ENCODE peak calls at places on chromosomes 3 and 15, in five cellular contexts. M, L, I, K and D are unnamed samples.

GRCh38 chr15:27743638-27744037 is 355.5 kb downstream of the OCA2 start:
- DNase-seq in I (no peak), L (no peak), K (no peak), M (no peak), D (no peak)

GRCh38 chr3:33915796-33916589 is 117.6 kb downstream of the PDCD6IP start:
- DNase-seq in M (peak), L (peak), I (no peak), K (peak), D (no peak)

GRCh38 chr3:123919353-123919752 is 35.2 kb upstream of the MYLK start:
- DNase-seq in L (no peak), M (no peak), I (no peak), K (no peak), D (no peak)

GRCh38 chr3:190058486-190059241 is 62.0 kb downstream of the P3H2 start:
- DNase-seq in M (no peak), K (no peak), L (no peak), I (no peak), D (no peak)

GRCh38 chr15:101167791-101168462 is 83.9 kb downstream of the CHSY1 start:
- DNase-seq in L (no peak), I (peak), K (peak), M (peak), D (no peak)

GRCh38 chr3:20405731-20406130 is 219.7 kb upstream of the SGO1 start:
- DNase-seq in L (no peak), K (no peak), M (no peak), I (no peak), D (no peak)

GRCh38 chr15:38300395-38300794 is 47.8 kb downstream of the SPRED1 start:
- DNase-seq in I (no peak), L (no peak), M (no peak), K (no peak), D (no peak)

GRCh38 chr15:27679203-27679602 is 419.9 kb downstream of the OCA2 start:
- DNase-seq in M (no peak), L (no peak), K (no peak), I (no peak), D (no peak)

GRCh38 chr3:197003461-197004385 is 25.9 kb downstream of the MELTF start:
- DNase-seq in M (peak), K (no peak), I (no peak), L (no peak), D (no peak)

GRCh38 chr3:131349454-131349853 is 32.1 kb upstream of the NUDT16 start:
- DNase-seq in I (no peak), M (no peak), K (no peak), L (no peak), D (no peak)

GRCh38 chr3:20141841-20142240 is 44.2 kb downstream of the SGO1 start:
- DNase-seq in L (no peak), K (no peak), M (no peak), I (no peak), D (no peak)

GRCh38 chr3:161586836-161587235 is 90.2 kb downstream of the OTOL1 start:
- DNase-seq in K (no peak), I (no peak), L (no peak), M (no peak), D (no peak)

GRCh38 chr3:190293621-190294020 is 28.6 kb downstream of the CLDN1 start:
- DNase-seq in L (no peak), M (no peak), I (no peak), K (peak), D (no peak)

GRCh38 chr15:100033140-100033857 is 300.1 kb upstream of the LYSMD4 start:
- DNase-seq in M (no peak), K (no peak), L (no peak), I (no peak), D (no peak)

GRCh38 chr3:94115482-94115881 is 52.6 kb downstream of the NSUN3 start:
- DNase-seq in L (no peak), K (no peak), M (peak), I (peak), D (no peak)

GRCh38 chr3:189392969-189393368 is 221.2 kb downstream of the TPRG1 start:
- DNase-seq in K (no peak), I (peak), L (no peak), M (no peak), D (no peak)

GRCh38 chr3:145898487-145898886 is 262.5 kb downstream of the PLOD2 start:
- DNase-seq in M (no peak), I (no peak), K (no peak), L (no peak), D (no peak)

GRCh38 chr3:89571298-89571697 is 463.9 kb downstream of the EPHA3 start:
- DNase-seq in M (no peak), I (no peak), L (no peak), K (no peak), D (no peak)

GRCh38 chr15:65576669-65577068 is 34.3 kb downstream of the INTS14 start:
- DNase-seq in L (no peak), I (no peak), K (no peak), M (no peak), D (no peak)

GRCh38 chr15:64110945-64111678 is 15.3 kb downstream of the SNX1 start:
- DNase-seq in I (no peak), M (no peak), L (no peak), K (no peak), D (no peak)

GRCh38 chr3:15291589-15292541 is 40.5 kb downstream of the SH3BP5 start:
- DNase-seq in L (no peak), I (no peak), M (no peak), K (no peak), D (peak)

GRCh38 chr15:30984542-30984941 is 6.9 kb downstream of the MTMR10 start:
- DNase-seq in L (no peak), K (no peak), I (no peak), M (no peak), D (no peak)

GRCh38 chr15:72796210-72796514 is 12.6 kb upstream of the ADPGK start:
- DNase-seq in M (peak), I (no peak), L (no peak), K (no peak), D (no peak)

GRCh38 chr3:70702132-70702531 is 389.7 kb upstream of the MDFIC2 start:
- DNase-seq in I (no peak), L (no peak), M (no peak), K (no peak), D (no peak)

GRCh38 chr3:120425877-120426276 is 24.9 kb downstream of the FSTL1 start:
- DNase-seq in K (no peak), I (no peak), M (no peak), L (no peak), D (no peak)
- H3K9ac ChIP-seq in K (no peak), I (no peak), M (no peak), L (no peak), D (no peak)

GRCh38 chr15:35827949-35828348 is 282.0 kb upstream of the DPH6 start:
- DNase-seq in K (no peak), I (no peak), L (no peak), M (no peak), D (no peak)
- TF ChIP-seq SRF in K (no peak), I (no peak), L (no peak), M (no peak), D (no peak)

GRCh38 chr3:111084911-111085310 is 13.3 kb downstream of the NECTIN3 start:
- DNase-seq in K (no peak), M (no peak), L (no peak), I (no peak), D (no peak)

DNA sequence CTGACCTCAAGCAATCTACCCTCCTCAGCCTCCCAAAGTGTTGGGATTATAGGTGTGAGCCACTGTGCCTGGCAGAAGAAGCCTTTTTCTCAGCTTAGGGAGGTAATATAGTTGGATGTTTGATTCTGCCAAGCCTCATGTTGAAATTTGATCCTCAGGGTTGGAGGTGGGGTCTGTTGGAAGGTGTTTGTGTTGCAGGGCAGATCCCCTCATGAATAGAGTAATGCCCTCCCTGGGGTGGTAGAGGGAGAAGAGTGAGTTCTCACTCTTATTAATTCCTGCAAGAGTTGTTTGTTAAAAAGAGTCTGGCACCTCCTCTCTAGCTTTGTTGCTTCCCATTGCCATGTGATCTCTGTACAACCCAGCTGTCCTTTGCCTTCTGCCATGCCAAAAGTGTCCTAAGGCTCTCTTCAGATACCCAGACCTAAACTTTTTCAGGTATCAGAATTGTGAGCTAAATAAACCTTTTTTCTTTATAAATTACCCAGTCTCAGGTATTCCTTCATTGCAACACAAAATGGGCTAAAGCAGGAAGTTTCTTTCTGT is 16.4 kb downstream of the NECTIN3 start:
- DNase-seq in K (no peak), M (no peak), I (no peak), L (no peak), D (no peak)
- H3K9ac ChIP-seq in K (no peak), M (no peak), I (no peak), L (no peak), D (no peak)

GRCh38 chr3:64016941-64017620 is 6.2 kb downstream of the PSMD6 start:
- DNase-seq in K (no peak), I (no peak), L (no peak), M (no peak), D (no peak)
- TF ChIP-seq SRF in K (no peak), I (no peak), L (no peak), M (no peak), D (no peak)

DNA sequence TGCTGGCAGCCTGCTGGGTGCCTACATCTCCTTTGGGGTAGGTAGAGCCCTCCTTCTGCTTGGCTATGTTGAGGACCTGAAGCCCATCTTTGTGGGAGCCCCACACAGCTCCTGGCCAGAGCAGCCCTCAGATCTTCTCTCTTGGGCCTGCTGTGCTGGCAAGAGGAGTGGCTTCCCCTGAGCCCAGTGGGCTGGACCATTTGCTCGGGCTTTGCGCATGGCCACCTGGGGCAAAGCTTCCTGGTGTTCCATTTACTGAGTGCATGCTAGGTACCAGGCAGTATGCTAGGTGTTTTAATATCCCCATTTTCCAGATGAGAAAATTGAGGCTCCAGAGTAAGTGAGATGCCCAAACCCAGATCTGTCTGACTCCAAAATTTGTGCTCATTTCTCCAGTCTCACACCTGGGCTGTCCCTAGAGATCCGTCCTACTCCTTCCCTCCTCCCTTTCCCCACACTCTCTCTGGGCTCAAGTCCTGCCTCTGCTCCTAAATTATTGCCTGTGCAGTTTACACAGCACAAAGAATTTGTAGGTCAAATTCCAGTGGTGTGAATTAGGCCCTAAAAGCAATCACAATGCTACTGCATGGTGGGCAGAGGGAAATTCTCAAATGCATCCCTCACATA is 39.7 kb downstream of the SLC28A1 start:
- DNase-seq in I (no peak), L (no peak), K (no peak), M (no peak), D (no peak)
- H3K9ac ChIP-seq in I (no peak), L (no peak), K (no peak), M (peak), D (no peak)

GRCh38 chr3:169931747-169932520 is 20.6 kb downstream of the SAMD7 start:
- DNase-seq in L (no peak), K (no peak), I (no peak), M (peak), D (peak)
- TF ChIP-seq SRF in L (no peak), K (no peak), I (no peak), M (no peak), D (no peak)

DNA sequence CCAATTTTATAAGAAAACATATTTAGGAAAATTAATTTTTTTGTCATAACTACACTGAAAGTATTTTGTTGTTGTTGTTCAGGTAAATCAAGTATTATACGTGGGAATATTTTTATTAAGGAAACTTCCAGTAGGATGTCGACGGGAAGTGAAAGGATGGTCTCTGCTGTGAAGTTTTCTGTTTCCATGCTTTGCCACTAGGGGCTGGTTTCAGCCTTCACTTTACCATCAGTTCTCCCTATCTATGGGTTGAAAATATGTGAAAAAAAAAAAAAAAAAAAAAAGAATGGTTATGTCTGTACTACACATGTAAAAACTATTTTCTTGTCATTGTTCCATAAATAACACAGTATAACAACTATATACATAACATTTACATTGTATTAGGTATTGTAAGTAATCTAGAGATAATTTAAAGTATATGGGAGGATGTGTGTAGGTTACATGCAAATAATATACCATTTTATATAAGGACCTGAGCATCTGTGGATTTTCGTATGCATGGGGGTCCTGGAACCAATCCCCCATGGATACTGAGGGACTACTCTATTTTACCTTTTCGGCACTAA is 136.7 kb downstream of the SMAD6 start:
- DNase-seq in K (peak), L (no peak), I (peak), M (peak), D (no peak)
- H3K9ac ChIP-seq in K (no peak), L (no peak), I (no peak), M (no peak), D (no peak)

GRCh38 chr15:41940441-41940857 is 31.9 kb downstream of the EHD4 start:
- DNase-seq in M (no peak), K (peak), L (no peak), I (peak), D (no peak)
- TF ChIP-seq SRF in M (no peak), K (no peak), L (no peak), I (peak), D (no peak)

DNA sequence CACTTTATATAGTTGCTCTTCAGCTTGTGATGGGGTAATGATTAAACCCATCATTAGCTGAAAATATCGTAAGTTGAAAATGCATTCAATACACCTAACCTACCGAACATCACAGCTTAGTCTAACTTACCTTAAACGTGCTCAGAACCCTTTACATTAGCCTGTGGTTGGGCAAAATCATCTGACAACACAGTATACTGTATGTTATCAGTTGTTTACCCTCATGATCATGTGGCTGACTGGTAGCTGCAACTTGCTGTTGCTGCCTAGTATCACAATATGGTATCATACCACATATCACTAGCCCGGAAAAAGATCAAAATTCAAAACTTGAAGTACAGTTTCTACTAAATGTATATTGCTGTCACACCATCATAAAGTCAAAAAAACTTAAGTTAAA is 9.5 kb downstream of the ZNF280D start:
- DNase-seq in I (no peak), L (no peak), K (no peak), M (no peak), D (no peak)
- H3K9ac ChIP-seq in I (no peak), L (no peak), K (no peak), M (no peak), D (no peak)